ENCODE peak calls at places on chromosomes 6 and 20, in five cellular contexts. One of them, this sample, is unnamed.

GRCh38 chr6:152265651-152266050 is 371.5 kb downstream of the SYNE1 start:
- DNase-seq in Peyer's patch: no peak
- DNase-seq in SK-N-SH: no peak
- DNase-seq in brain microvascular endothelial cell: no peak
- DNase-seq in ovary: no peak
- DNase-seq in this sample: no peak

GRCh38 chr6:143336446-143337152 is 113.9 kb downstream of the ADAT2 start:
- DNase-seq in Peyer's patch: no peak
- DNase-seq in SK-N-SH: no peak
- DNase-seq in brain microvascular endothelial cell: peak; percentile 81
- DNase-seq in ovary: no peak
- DNase-seq in this sample: no peak

GRCh38 chr6:169263836-169264608 is 10.4 kb upstream of the THBS2 start:
- DNase-seq in Peyer's patch: no peak
- DNase-seq in SK-N-SH: peak; percentile 78
- DNase-seq in brain microvascular endothelial cell: peak; percentile 48
- DNase-seq in ovary: no peak
- DNase-seq in this sample: peak; percentile 51

GRCh38 chr6:16320533-16321340 is 82.3 kb downstream of the GMPR start:
- DNase-seq in Peyer's patch: no peak
- DNase-seq in SK-N-SH: no peak
- DNase-seq in brain microvascular endothelial cell: no peak
- DNase-seq in ovary: no peak
- DNase-seq in this sample: no peak

GRCh38 chr20:49510562-49511117 is 28.2 kb upstream of the KCNB1 start:
- DNase-seq in Peyer's patch: peak; percentile 59
- DNase-seq in SK-N-SH: no peak
- DNase-seq in brain microvascular endothelial cell: peak; percentile 45
- DNase-seq in ovary: peak; percentile 79
- DNase-seq in this sample: peak; percentile 92

GRCh38 chr20:23334111-23334510 is 16.5 kb upstream of the NXT1 start:
- DNase-seq in Peyer's patch: no peak
- DNase-seq in SK-N-SH: no peak
- DNase-seq in brain microvascular endothelial cell: no peak
- DNase-seq in ovary: no peak
- DNase-seq in this sample: no peak

GRCh38 chr6:161544801-161545490 is 271.1 kb upstream of the AGPAT4 start:
- DNase-seq in Peyer's patch: no peak
- DNase-seq in SK-N-SH: no peak
- DNase-seq in brain microvascular endothelial cell: no peak
- DNase-seq in ovary: no peak
- DNase-seq in this sample: no peak

GRCh38 chr6:5302995-5303622 is 41.8 kb downstream of the FARS2 start:
- DNase-seq in Peyer's patch: peak; percentile 81
- DNase-seq in SK-N-SH: no peak
- DNase-seq in brain microvascular endothelial cell: no peak
- DNase-seq in ovary: no peak
- DNase-seq in this sample: no peak

GRCh38 chr20:57509665-57510237 is 15.2 kb downstream of the CTCFL start:
- DNase-seq in Peyer's patch: no peak
- DNase-seq in SK-N-SH: peak; percentile 56
- DNase-seq in brain microvascular endothelial cell: no peak
- DNase-seq in ovary: no peak
- DNase-seq in this sample: no peak

GRCh38 chr6:151087861-151088598 is 151.7 kb upstream of the AKAP12 start:
- DNase-seq in Peyer's patch: no peak
- DNase-seq in SK-N-SH: no peak
- DNase-seq in brain microvascular endothelial cell: peak; percentile 89
- DNase-seq in ovary: peak; percentile 63
- DNase-seq in this sample: peak; percentile 28

GRCh38 chr6:3423439-3424184 is 33.2 kb downstream of the SLC22A23 start:
- DNase-seq in Peyer's patch: no peak
- DNase-seq in SK-N-SH: no peak
- DNase-seq in brain microvascular endothelial cell: no peak
- DNase-seq in ovary: no peak
- DNase-seq in this sample: no peak

GRCh38 chr6:3228791-3229565 is 1.5 kb upstream of the TUBB2B start:
- DNase-seq in Peyer's patch: no peak
- DNase-seq in SK-N-SH: no peak
- DNase-seq in brain microvascular endothelial cell: no peak
- DNase-seq in ovary: no peak
- DNase-seq in this sample: no peak

GRCh38 chr6:170344631-170345576 is 38.3 kb downstream of the FAM120B start:
- DNase-seq in Peyer's patch: no peak
- DNase-seq in SK-N-SH: no peak
- DNase-seq in brain microvascular endothelial cell: peak; percentile 85
- DNase-seq in ovary: no peak
- DNase-seq in this sample: peak; percentile 3

GRCh38 chr6:150336299-150336698 is 32.5 kb upstream of the IYD start:
- DNase-seq in Peyer's patch: peak; percentile 69
- DNase-seq in SK-N-SH: no peak
- DNase-seq in brain microvascular endothelial cell: peak; percentile 17
- DNase-seq in ovary: no peak
- DNase-seq in this sample: no peak

GRCh38 chr20:1951436-1952115 is 42.3 kb downstream of the PDYN start:
- DNase-seq in Peyer's patch: no peak
- DNase-seq in SK-N-SH: no peak
- DNase-seq in brain microvascular endothelial cell: no peak
- DNase-seq in ovary: no peak
- DNase-seq in this sample: no peak

GRCh38 chr6:36324715-36325114 is 12.0 kb downstream of the BNIP5 start:
- DNase-seq in Peyer's patch: no peak
- DNase-seq in SK-N-SH: no peak
- DNase-seq in brain microvascular endothelial cell: no peak
- DNase-seq in ovary: no peak
- DNase-seq in this sample: no peak

GRCh38 chr6:79257381-79258205 is 23.1 kb upstream of the HMGN3 start:
- DNase-seq in Peyer's patch: no peak
- DNase-seq in SK-N-SH: no peak
- DNase-seq in brain microvascular endothelial cell: peak; percentile 69
- DNase-seq in ovary: no peak
- DNase-seq in this sample: no peak

GRCh38 chr20:60249436-60249835 is 291.2 kb downstream of the CDH26 start:
- DNase-seq in Peyer's patch: no peak
- DNase-seq in SK-N-SH: no peak
- DNase-seq in brain microvascular endothelial cell: peak; percentile 97
- DNase-seq in ovary: no peak
- DNase-seq in this sample: peak; percentile 84

GRCh38 chr6:163391983-163392382 is 22.5 kb upstream of the QKI start:
- DNase-seq in Peyer's patch: no peak
- DNase-seq in SK-N-SH: no peak
- DNase-seq in brain microvascular endothelial cell: no peak
- DNase-seq in ovary: no peak
- DNase-seq in this sample: no peak

GRCh38 chr20:18072532-18072931 is 14.8 kb upstream of the OVOL2 start:
- DNase-seq in Peyer's patch: no peak
- DNase-seq in SK-N-SH: no peak
- DNase-seq in brain microvascular endothelial cell: no peak
- DNase-seq in ovary: no peak
- DNase-seq in this sample: no peak

GRCh38 chr20:58237318-58238182 is 9.1 kb upstream of the ANKRD60 start:
- DNase-seq in Peyer's patch: no peak
- DNase-seq in SK-N-SH: no peak
- DNase-seq in brain microvascular endothelial cell: peak; percentile 35
- DNase-seq in ovary: no peak
- DNase-seq in this sample: peak; percentile 61

GRCh38 chr6:132763269-132763668 is 5.6 kb upstream of the VNN2 start:
- DNase-seq in Peyer's patch: peak; percentile 71
- DNase-seq in SK-N-SH: no peak
- DNase-seq in brain microvascular endothelial cell: no peak
- DNase-seq in ovary: no peak
- DNase-seq in this sample: no peak

GRCh38 chr20:9508240-9508661 is 6.1 kb upstream of the LAMP5 start:
- DNase-seq in Peyer's patch: no peak
- DNase-seq in SK-N-SH: no peak
- DNase-seq in brain microvascular endothelial cell: no peak
- DNase-seq in ovary: no peak
- DNase-seq in this sample: no peak

GRCh38 chr20:51022803-51023616 is at the start of gene KCNG1:
- DNase-seq in Peyer's patch: peak; percentile 77
- DNase-seq in SK-N-SH: peak; percentile 97
- DNase-seq in brain microvascular endothelial cell: peak; percentile 63
- DNase-seq in ovary: no peak
- DNase-seq in this sample: no peak
- H3K4me3 ChIP-seq in Peyer's patch: peak within 1 kb of the TSS; percentile 29
- H3K4me3 ChIP-seq in SK-N-SH: peak within 1 kb of the TSS; percentile 82
- H3K4me3 ChIP-seq in brain microvascular endothelial cell: peak within 1 kb of the TSS; percentile 88
- H3K4me3 ChIP-seq in ovary: peak within 1 kb of the TSS; percentile 45
- H3K4me3 ChIP-seq in this sample: peak within 1 kb of the TSS; percentile 54

GRCh38 chr6:26578741-26579140 is 18.0 kb upstream of the ABT1 start:
- DNase-seq in Peyer's patch: no peak
- DNase-seq in SK-N-SH: no peak
- DNase-seq in brain microvascular endothelial cell: no peak
- DNase-seq in ovary: no peak
- DNase-seq in this sample: no peak
- H3K4me3 ChIP-seq in Peyer's patch: no peak overlapping the region
- H3K4me3 ChIP-seq in SK-N-SH: no peak overlapping the region
- H3K4me3 ChIP-seq in brain microvascular endothelial cell: no peak overlapping the region
- H3K4me3 ChIP-seq in ovary: no peak overlapping the region
- H3K4me3 ChIP-seq in this sample: no peak overlapping the region

DNA sequence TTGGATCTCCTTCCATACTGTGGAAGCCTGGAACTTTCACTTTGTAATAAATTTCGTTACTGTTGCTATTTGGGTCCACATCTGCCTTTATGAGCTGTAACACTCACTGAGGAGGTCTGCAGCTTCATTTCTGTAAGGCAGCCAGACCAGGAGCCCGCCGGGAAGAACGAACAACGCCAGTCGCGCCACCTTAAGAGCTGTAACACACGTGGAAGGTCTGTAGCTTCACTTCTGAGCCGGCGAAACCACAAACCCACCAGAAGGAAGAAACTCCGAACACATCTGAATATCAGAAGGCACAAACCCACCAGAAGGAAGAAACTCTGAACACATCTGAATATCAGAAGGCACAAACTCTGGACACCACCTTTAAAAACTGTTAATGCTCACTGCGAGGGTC is 589.9 kb upstream of the SLC35B3 start:
- DNase-seq in Peyer's patch: no peak
- DNase-seq in SK-N-SH: no peak
- DNase-seq in brain microvascular endothelial cell: no peak
- DNase-seq in ovary: no peak
- DNase-seq in this sample: no peak
- H3K4me3 ChIP-seq in Peyer's patch: no peak overlapping the region
- H3K4me3 ChIP-seq in SK-N-SH: peak overlapping the region; percentile 32
- H3K4me3 ChIP-seq in brain microvascular endothelial cell: no peak overlapping the region
- H3K4me3 ChIP-seq in ovary: no peak overlapping the region
- H3K4me3 ChIP-seq in this sample: peak overlapping the region; percentile 1

GRCh38 chr20:38098952-38099351 is 65.4 kb downstream of the RPRD1B start:
- DNase-seq in Peyer's patch: no peak
- DNase-seq in SK-N-SH: no peak
- DNase-seq in brain microvascular endothelial cell: peak; percentile 29
- DNase-seq in ovary: no peak
- DNase-seq in this sample: no peak
- H3K4me3 ChIP-seq in Peyer's patch: no peak overlapping the region
- H3K4me3 ChIP-seq in SK-N-SH: no peak overlapping the region
- H3K4me3 ChIP-seq in brain microvascular endothelial cell: peak overlapping the region; percentile 18
- H3K4me3 ChIP-seq in ovary: no peak overlapping the region
- H3K4me3 ChIP-seq in this sample: no peak overlapping the region

GRCh38 chr6:46655803-46656202 is 3.0 kb downstream of the SLC25A27 start:
- DNase-seq in Peyer's patch: no peak
- DNase-seq in SK-N-SH: peak; percentile 34
- DNase-seq in brain microvascular endothelial cell: no peak
- DNase-seq in ovary: no peak
- DNase-seq in this sample: no peak

GRCh38 chr6:46652603-46653438 is at the start of the genes CYP39A1 and SLC25A27:
- DNase-seq in Peyer's patch: peak; percentile 96
- DNase-seq in SK-N-SH: peak; percentile 91
- DNase-seq in brain microvascular endothelial cell: peak; percentile 82
- DNase-seq in ovary: peak; percentile 92
- DNase-seq in this sample: peak; percentile 18

GRCh38 chr6:46652232-46652602 is 401 bp downstream of the CYP39A1 start:
- DNase-seq in Peyer's patch: no peak
- DNase-seq in SK-N-SH: no peak
- DNase-seq in brain microvascular endothelial cell: no peak
- DNase-seq in ovary: no peak
- DNase-seq in this sample: no peak

GRCh38 chr6:46651766-46652165 is 852 bp downstream of the CYP39A1 start:
- DNase-seq in Peyer's patch: no peak
- DNase-seq in SK-N-SH: no peak
- DNase-seq in brain microvascular endothelial cell: no peak
- DNase-seq in ovary: no peak
- DNase-seq in this sample: no peak

DNA sequence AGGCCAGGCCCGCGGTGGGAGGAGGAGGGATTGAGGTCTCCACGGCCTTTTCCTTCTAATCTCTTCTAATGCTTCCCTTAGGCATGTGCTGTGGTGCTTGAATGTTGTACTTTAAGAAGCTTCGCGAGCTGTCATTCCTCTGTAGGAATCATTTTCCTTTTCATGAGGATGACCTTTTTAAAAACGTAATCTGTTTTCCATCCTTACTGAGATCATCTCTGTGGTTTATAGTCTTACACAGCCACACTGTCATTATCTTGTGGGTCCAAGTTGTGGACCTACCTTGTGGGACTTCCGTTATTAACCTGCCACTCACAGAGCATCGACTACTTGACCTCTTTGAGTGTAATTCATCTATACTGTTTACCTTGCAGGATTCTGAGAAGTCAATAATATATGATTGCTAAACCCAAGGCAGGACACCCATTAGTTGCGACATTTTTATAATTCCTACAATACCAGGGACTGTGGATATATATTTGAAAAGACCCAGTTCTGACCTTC is 716 bp downstream of the SLC25A27 start:
- DNase-seq in Peyer's patch: no peak
- DNase-seq in SK-N-SH: no peak
- DNase-seq in brain microvascular endothelial cell: no peak
- DNase-seq in ovary: no peak
- DNase-seq in this sample: no peak
- H3K4me3 ChIP-seq in Peyer's patch: peak overlapping the region; percentile 63
- H3K4me3 ChIP-seq in SK-N-SH: peak overlapping the region; percentile 77
- H3K4me3 ChIP-seq in brain microvascular endothelial cell: peak overlapping the region; percentile 78
- H3K4me3 ChIP-seq in ovary: peak overlapping the region; percentile 97
- H3K4me3 ChIP-seq in this sample: peak overlapping the region; percentile 76

DNA sequence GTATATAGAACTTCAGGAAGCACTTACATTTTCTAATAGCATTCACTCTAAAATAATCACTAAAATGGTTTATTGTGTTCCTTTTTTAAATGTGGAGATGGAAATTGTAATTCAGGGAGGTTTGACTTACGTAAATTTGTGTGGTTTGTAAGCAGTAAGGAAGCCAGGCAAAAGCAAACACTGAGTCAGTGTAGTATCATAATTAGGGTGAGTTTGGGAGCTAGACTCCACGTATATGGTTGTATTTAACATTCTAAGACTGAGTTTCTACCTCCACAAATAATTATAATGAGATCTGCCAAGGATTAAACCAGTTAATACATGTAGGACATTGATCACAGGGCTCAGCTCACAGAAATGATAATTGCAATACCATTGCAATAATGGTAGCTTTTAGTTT is 425.5 kb downstream of the CBLN4 start:
- DNase-seq in Peyer's patch: no peak
- DNase-seq in SK-N-SH: no peak
- DNase-seq in brain microvascular endothelial cell: no peak
- DNase-seq in ovary: no peak
- DNase-seq in this sample: no peak
- H3K4me3 ChIP-seq in Peyer's patch: no peak overlapping the region
- H3K4me3 ChIP-seq in SK-N-SH: no peak overlapping the region
- H3K4me3 ChIP-seq in brain microvascular endothelial cell: no peak overlapping the region
- H3K4me3 ChIP-seq in ovary: no peak overlapping the region
- H3K4me3 ChIP-seq in this sample: no peak overlapping the region

GRCh38 chr20:675453-676314 is at the start of gene SCRT2:
- DNase-seq in Peyer's patch: peak; percentile 81
- DNase-seq in SK-N-SH: peak; percentile 81
- DNase-seq in brain microvascular endothelial cell: peak; percentile 38
- DNase-seq in ovary: peak; percentile 80
- DNase-seq in this sample: peak; percentile 10
- H3K4me3 ChIP-seq in Peyer's patch: no peak within 1 kb of the TSS
- H3K4me3 ChIP-seq in SK-N-SH: peak within 1 kb of the TSS; percentile 26
- H3K4me3 ChIP-seq in brain microvascular endothelial cell: no peak within 1 kb of the TSS
- H3K4me3 ChIP-seq in ovary: no peak within 1 kb of the TSS
- H3K4me3 ChIP-seq in this sample: no peak within 1 kb of the TSS